ENCODE peak calls at places on chromosomes 12 and 14, in ten cellular contexts. A is fibroblast of lung, D is cardiac muscle cell, N is fibroblast of pulmonary artery, Q is neural progenitor cell, P is IMR-90, T is endodermal cell, X is lung, W is heart left ventricle, U is transverse colon. O is an unnamed sample.

GRCh38 chr12:32331133-32331532 is 68.2 kb upstream of the FGD4 start:
- DNase-seq in A (peak), D (no peak), N (peak), Q (no peak), P (peak), T (no peak), X (no peak), W (no peak), U (no peak), O (no peak)

GRCh38 chr12:25670076-25671055 is 117.3 kb upstream of the LMNTD1 start:
- DNase-seq in A (no peak), D (peak), N (no peak), Q (no peak), P (peak), T (no peak), X (no peak), W (no peak), U (no peak), O (peak)

GRCh38 chr12:12561305-12562015 is 1.2 kb downstream of the DUSP16 start:
- DNase-seq in A (peak), D (peak), N (peak), Q (peak), P (peak), T (peak), X (peak), W (peak), U (peak), O (no peak)

GRCh38 chr12:52761802-52762201 is 15.3 kb downstream of the KRT76 start:
- DNase-seq in A (no peak), D (no peak), N (no peak), Q (no peak), P (no peak), T (no peak), X (no peak), W (no peak), U (no peak), O (no peak)

GRCh38 chr12:6773662-6774351 is 1.5 kb downstream of the LAG3 start:
- DNase-seq in A (no peak), D (peak), N (no peak), Q (peak), P (no peak), T (peak), X (no peak), W (no peak), U (no peak), O (no peak)

GRCh38 chr14:100622708-100623485 is 35.7 kb upstream of the BEGAIN start:
- DNase-seq in A (no peak), D (no peak), N (no peak), Q (no peak), P (no peak), T (no peak), X (no peak), W (no peak), U (peak), O (no peak)

GRCh38 chr12:124919646-124920352 is 5.3 kb upstream of the UBC start:
- DNase-seq in A (peak), D (no peak), N (peak), Q (peak), P (peak), T (peak), X (no peak), W (no peak), U (no peak), O (no peak)

GRCh38 chr14:42854061-42854460 is 1247.4 kb downstream of the LRFN5 start:
- DNase-seq in A (no peak), D (no peak), N (no peak), Q (no peak), P (peak), T (no peak), X (no peak), W (no peak), U (no peak), O (no peak)

GRCh38 chr14:75831455-75831854 is 150.3 kb downstream of the TGFB3 start:
- DNase-seq in A (peak), D (no peak), N (peak), Q (no peak), P (peak), T (no peak), X (peak), W (peak), U (peak), O (no peak)

GRCh38 chr12:22038734-22039133 is 7.3 kb upstream of the CMAS start:
- DNase-seq in A (no peak), D (no peak), N (no peak), Q (no peak), P (no peak), T (no peak), X (no peak), W (no peak), U (no peak), O (no peak)

GRCh38 chr14:23562822-23563472 is 4.6 kb downstream of the AP1G2 start:
- DNase-seq in A (peak), D (peak), N (peak), Q (peak), P (peak), T (peak), X (no peak), W (no peak), U (peak), O (no peak)

GRCh38 chr12:22287776-22288621 is 46.5 kb downstream of the ST8SIA1 start:
- DNase-seq in A (peak), D (no peak), N (peak), Q (peak), P (peak), T (peak), X (no peak), W (no peak), U (no peak), O (no peak)

GRCh38 chr12:42633594-42633993 is 44.0 kb upstream of the PRICKLE1 start:
- DNase-seq in A (no peak), D (no peak), N (no peak), Q (no peak), P (no peak), T (no peak), X (no peak), W (no peak), U (no peak), O (no peak)

GRCh38 chr14:94679106-94679819 is 67.1 kb downstream of the SERPINA3 start:
- DNase-seq in A (peak), D (no peak), N (no peak), Q (no peak), P (no peak), T (no peak), X (no peak), W (no peak), U (no peak), O (no peak)

GRCh38 chr12:42691991-42692557 is 102.5 kb upstream of the PRICKLE1 start:
- DNase-seq in A (no peak), D (no peak), N (no peak), Q (no peak), P (no peak), T (no peak), X (no peak), W (no peak), U (no peak), O (no peak)

GRCh38 chr14:51576899-51577298 is 74.8 kb upstream of the FRMD6 start:
- DNase-seq in A (peak), D (no peak), N (no peak), Q (no peak), P (peak), T (no peak), X (no peak), W (no peak), U (no peak), O (no peak)

GRCh38 chr12:685388-685787 is 22.1 kb upstream of the NINJ2 start:
- DNase-seq in A (no peak), D (no peak), N (peak), Q (no peak), P (peak), T (no peak), X (peak), W (no peak), U (peak), O (peak)

GRCh38 chr14:56122306-56122705 is 4.1 kb downstream of the PELI2 start:
- DNase-seq in A (no peak), D (no peak), N (no peak), Q (no peak), P (peak), T (no peak), X (no peak), W (no peak), U (no peak), O (no peak)

GRCh38 chr12:94769040-94769420 is 118.7 kb upstream of the TMCC3 start:
- DNase-seq in A (no peak), D (no peak), N (no peak), Q (no peak), P (no peak), T (no peak), X (no peak), W (no peak), U (peak), O (no peak)

GRCh38 chr12:6903712-6904111 is 910 bp upstream of the LRRC23 start:
- DNase-seq in A (no peak), D (no peak), N (no peak), Q (no peak), P (no peak), T (no peak), X (no peak), W (no peak), U (no peak), O (no peak)

GRCh38 chr14:100644383-100644782 is 57.2 kb upstream of the BEGAIN start:
- DNase-seq in A (no peak), D (no peak), N (no peak), Q (no peak), P (no peak), T (no peak), X (no peak), W (no peak), U (no peak), O (no peak)

GRCh38 chr12:121536929-121537813 is 43.7 kb downstream of the KDM2B start:
- DNase-seq in A (peak), D (peak), N (peak), Q (peak), P (peak), T (peak), X (peak), W (peak), U (peak), O (no peak)

GRCh38 chr12:121534495-121535148 is 46.2 kb downstream of the KDM2B start:
- DNase-seq in A (no peak), D (no peak), N (no peak), Q (peak), P (no peak), T (peak), X (no peak), W (peak), U (no peak), O (no peak)

GRCh38 chr12:121536058-121536928 is 44.5 kb downstream of the KDM2B start:
- DNase-seq in A (peak), D (peak), N (peak), Q (peak), P (peak), T (peak), X (peak), W (peak), U (peak), O (no peak)

GRCh38 chr12:121533391-121534090 is 47.3 kb downstream of the KDM2B start:
- DNase-seq in A (peak), D (no peak), N (no peak), Q (no peak), P (no peak), T (no peak), X (peak), W (peak), U (no peak), O (no peak)

DNA sequence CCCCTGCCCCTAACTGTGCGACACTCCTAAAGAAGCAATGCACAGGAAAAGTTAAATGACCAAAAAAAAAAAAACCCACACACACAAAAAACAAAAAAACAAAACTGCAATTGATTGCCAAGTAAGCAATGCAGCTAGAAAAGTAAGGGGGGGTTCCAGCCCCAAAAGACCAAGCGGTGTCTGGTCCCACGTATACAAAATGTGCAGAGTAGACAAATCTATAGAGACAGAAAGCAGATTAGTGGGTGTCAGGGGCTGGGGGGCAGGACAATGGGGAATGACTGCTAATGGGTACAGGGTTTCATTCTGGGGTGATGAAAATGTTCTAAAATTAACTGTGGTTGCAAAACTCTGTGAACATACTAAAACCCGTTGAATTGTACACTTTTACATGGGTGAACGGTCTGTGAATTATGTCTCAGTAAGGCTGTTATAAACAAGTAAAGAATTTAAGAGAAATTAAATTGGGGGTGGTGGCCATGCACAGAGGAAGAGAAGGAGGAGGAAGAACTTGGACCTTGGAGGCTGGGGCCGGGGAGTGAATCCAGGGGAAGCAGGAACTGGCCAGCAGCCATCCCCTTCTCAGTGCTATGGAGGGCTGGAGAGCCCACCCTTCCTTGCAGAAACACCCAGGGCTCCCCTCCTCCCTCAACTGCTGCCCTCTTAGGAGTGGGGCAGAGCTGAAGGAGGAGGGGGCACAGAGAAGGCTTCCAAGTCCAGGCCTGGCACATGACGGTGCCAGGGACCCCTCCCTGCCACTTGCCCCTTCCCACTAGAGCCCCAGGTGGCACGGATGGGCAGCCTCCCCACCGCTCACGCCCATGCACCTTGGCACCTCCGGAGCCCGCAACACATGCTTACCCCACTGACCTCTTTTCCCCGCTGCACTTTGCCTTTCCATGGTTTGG is 45.4 kb downstream of the KDM2B start:
- DNase-seq in A (no peak), D (no peak), N (no peak), Q (no peak), P (no peak), T (no peak), X (no peak), W (peak), U (peak), O (no peak)
- H3K4me3 ChIP-seq in A (peak), D (no peak), N (peak), Q (peak), P (no peak), T (no peak), X (peak), W (peak), U (peak), O (peak)

DNA sequence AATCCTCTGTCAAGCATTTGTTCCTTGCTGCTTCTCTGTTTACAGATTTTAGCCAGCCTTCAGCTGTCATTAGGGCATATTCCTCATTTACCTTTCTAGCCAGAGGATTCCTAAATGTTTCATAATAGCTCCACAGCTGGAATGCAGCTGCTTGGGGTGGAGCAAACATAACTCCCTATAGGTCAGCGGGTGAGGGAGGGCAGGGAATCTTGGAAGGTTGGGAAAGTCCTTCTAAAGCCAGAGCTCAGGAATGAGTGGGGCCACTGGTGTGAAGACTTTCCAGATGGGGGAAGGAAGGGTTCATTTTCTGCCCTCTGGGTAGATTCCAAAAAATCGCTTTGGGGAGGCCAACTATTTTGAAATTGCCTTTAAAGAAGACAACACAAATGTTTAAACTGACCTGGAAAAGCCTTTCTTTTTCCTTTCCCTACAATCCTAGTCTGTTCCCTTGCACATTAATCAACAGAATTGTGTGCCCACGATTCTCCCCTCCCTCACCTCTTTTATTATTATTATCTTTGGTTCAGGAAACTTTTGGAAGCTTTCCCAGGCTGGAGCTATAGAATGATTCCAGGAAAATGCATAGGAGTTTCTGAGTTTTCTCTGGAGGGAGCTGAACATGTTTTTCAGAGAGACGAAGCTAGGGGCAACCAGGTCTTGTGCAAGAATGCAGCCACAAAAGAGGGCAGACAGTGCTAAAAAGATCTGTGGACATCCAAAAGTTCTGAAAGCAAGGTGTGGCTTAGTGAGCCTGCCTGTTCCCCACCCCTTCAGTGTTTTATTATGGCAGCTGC is 16.5 kb upstream of the IRF2BPL start:
- DNase-seq in A (peak), D (no peak), N (peak), Q (no peak), P (no peak), T (peak), X (peak), W (peak), U (peak), O (no peak)
- TF ChIP-seq CTCF in A (no peak), D (no peak), N (no peak), Q (no peak), P (no peak), T (no peak), X (no peak), W (no peak), U (no peak), O (no peak)

DNA sequence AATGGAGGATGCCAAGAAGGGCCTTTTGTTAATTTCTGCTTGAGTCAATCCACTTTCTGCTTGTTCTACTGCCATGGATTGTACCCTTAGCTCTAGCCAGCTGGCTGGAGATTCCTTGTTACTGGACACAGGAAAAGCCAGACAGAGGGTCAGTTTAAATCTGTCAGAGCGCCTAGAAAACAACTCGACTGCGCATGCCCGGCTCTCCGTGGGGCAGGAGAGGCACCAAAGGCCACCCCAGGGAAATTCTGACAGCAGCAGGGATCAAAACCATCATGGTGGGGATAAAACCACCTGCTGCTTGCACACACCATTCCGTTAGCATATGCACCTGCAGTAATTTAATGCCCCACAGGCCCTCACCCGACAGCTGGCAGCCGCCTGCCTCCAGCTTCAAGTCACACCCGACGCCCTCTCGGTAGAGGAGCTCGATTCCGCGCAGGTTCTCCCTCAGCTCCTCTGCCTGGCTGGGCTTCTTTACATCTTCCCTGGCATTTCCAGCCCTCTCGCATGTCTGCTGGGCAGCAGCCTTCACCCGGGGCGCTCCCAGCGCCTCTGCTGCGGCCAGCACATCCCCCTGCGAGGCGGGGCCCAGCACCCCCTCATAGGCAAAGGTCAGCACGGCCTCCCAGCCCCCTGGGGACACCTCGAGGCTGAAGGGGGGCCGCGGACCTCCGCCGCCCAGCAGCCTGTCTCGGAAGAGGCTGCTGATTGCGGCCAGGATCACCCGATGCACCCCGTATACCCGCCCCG is 1.1 kb downstream of the KLHL33 start:
- DNase-seq in A (no peak), D (no peak), N (no peak), Q (no peak), P (no peak), T (no peak), X (no peak), W (peak), U (peak), O (no peak)
- H3K4me3 ChIP-seq in A (no peak), D (no peak), N (no peak), Q (no peak), P (no peak), T (no peak), X (no peak), W (peak), U (peak), O (peak)

GRCh38 chr14:59870277-59871165 is at the start of gene RTN1:
- DNase-seq in A (peak), D (peak), N (peak), Q (peak), P (peak), T (peak), X (peak), W (peak), U (peak), O (no peak)
- TF ChIP-seq CTCF in A (no peak), D (no peak), N (no peak), Q (no peak), P (no peak), T (peak), X (no peak), W (no peak), U (no peak), O (no peak)

GRCh38 chr12:55817352-55818139 is at the start of the genes ORMDL2 and SARNP:
- DNase-seq in A (peak), D (peak), N (peak), Q (peak), P (peak), T (peak), X (peak), W (peak), U (peak), O (peak)

GRCh38 chr12:55820679-55821078 is 2.8 kb downstream of the ORMDL2 start:
- DNase-seq in A (peak), D (no peak), N (peak), Q (no peak), P (no peak), T (peak), X (no peak), W (no peak), U (no peak), O (no peak)

GRCh38 chr12:55818140-55818728 is 393 bp downstream of the ORMDL2 start:
- DNase-seq in A (no peak), D (no peak), N (no peak), Q (no peak), P (no peak), T (no peak), X (no peak), W (no peak), U (no peak), O (no peak)

GRCh38 chr12:55816876-55817351 is 610 bp downstream of the SARNP start:
- DNase-seq in A (no peak), D (peak), N (peak), Q (peak), P (peak), T (no peak), X (no peak), W (no peak), U (no peak), O (no peak)

DNA sequence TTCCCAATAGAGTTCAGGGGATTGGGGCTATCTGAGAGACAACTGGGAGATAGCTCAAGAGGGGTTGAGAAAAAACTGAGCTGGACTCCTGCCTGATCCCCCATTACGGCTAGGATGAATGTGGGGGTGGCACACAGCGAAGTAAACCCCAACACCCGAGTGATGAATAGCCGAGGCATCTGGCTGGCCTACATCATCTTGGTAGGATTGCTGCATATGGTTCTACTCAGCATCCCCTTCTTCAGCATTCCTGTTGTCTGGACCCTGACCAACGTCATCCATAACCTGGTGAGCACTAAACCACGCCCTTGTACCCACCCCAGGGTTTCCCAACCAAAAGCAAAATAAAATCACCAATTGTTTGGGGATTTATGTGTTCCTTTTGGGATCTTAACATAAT is 1.0 kb downstream of the ORMDL2 start:
- DNase-seq in A (peak), D (no peak), N (no peak), Q (no peak), P (peak), T (peak), X (no peak), W (no peak), U (no peak), O (no peak)
- H3K4me3 ChIP-seq in A (no peak), D (peak), N (peak), Q (peak), P (no peak), T (peak), X (no peak), W (peak), U (peak), O (peak)

GRCh38 chr14:39036760-39037159 is 66.3 kb downstream of the SEC23A start:
- DNase-seq in A (no peak), D (no peak), N (no peak), Q (no peak), P (no peak), T (no peak), X (no peak), W (no peak), U (no peak), O (no peak)

GRCh38 chr14:39038542-39038941 is 64.5 kb downstream of the SEC23A start:
- DNase-seq in A (no peak), D (no peak), N (no peak), Q (no peak), P (no peak), T (no peak), X (no peak), W (no peak), U (no peak), O (no peak)

GRCh38 chr14:39033371-39033770 is 69.7 kb downstream of the SEC23A start:
- DNase-seq in A (no peak), D (no peak), N (no peak), Q (peak), P (peak), T (no peak), X (no peak), W (no peak), U (no peak), O (no peak)

GRCh38 chr14:39035336-39035735 is 67.7 kb downstream of the SEC23A start:
- DNase-seq in A (no peak), D (no peak), N (no peak), Q (no peak), P (no peak), T (no peak), X (no peak), W (no peak), U (no peak), O (no peak)

GRCh38 chr14:39034481-39035296 is 68.3 kb downstream of the SEC23A start:
- DNase-seq in A (peak), D (peak), N (peak), Q (peak), P (no peak), T (no peak), X (no peak), W (no peak), U (no peak), O (no peak)
- TF ChIP-seq CTCF in A (peak), D (peak), N (peak), Q (peak), P (peak), T (peak), X (no peak), W (peak), U (peak), O (peak)